ENCODE peak calls at places on chromosomes 1 and 21, in four cellular contexts. F is heart right ventricle, S is right lobe of liver, P is fibroblast of lung. O is an unnamed sample.

GRCh38 chr1:243628476-243628907 is 221.6 kb downstream of the AKT3 start:
- DNase-seq in F (no peak), S (no peak), P (no peak), O (no peak)

GRCh38 chr21:42560517-42561179 is 47.0 kb downstream of the SLC37A1 start:
- DNase-seq in F (no peak), S (no peak), P (no peak), O (no peak)

GRCh38 chr1:66705100-66705499 is 47.2 kb upstream of the DYNLT5 start:
- DNase-seq in F (no peak), S (no peak), P (no peak), O (no peak)

GRCh38 chr1:199861020-199861795 is 166.3 kb upstream of the NR5A2 start:
- DNase-seq in F (no peak), S (no peak), P (no peak), O (no peak)

GRCh38 chr1:224432672-224433040 is 1.9 kb downstream of the WDR26 start:
- DNase-seq in F (no peak), S (no peak), P (peak; percentile 16), O (no peak)

GRCh38 chr1:9869831-9870251 is 40.2 kb downstream of the CTNNBIP1 start:
- DNase-seq in F (no peak), S (no peak), P (no peak), O (no peak)

GRCh38 chr1:89605692-89606091 is 27.2 kb upstream of the LRRC8C start:
- DNase-seq in F (no peak), S (no peak), P (peak; percentile 72), O (no peak)

GRCh38 chr1:43632135-43632670 is 17.7 kb upstream of the KDM4A start:
- DNase-seq in F (no peak), S (no peak), P (no peak), O (no peak)

GRCh38 chr21:36881223-36881622 is 85.2 kb downstream of the HLCS start:
- DNase-seq in F (no peak), S (no peak), P (peak; percentile 94), O (no peak)

GRCh38 chr1:54888080-54888733 is 1.2 kb upstream of the DHCR24 start:
- DNase-seq in F (no peak), S (no peak), P (no peak), O (no peak)

GRCh38 chr1:31712625-31713024 is 8.8 kb upstream of the COL16A1 start:
- DNase-seq in F (peak; percentile 35), S (no peak), P (peak; percentile 97), O (no peak)

GRCh38 chr1:52141513-52142219 is at the start of gene ZFYVE9:
- DNase-seq in F (peak; percentile 71), S (peak; percentile 80), P (peak; percentile 79), O (peak; percentile 74)

GRCh38 chr1:27646676-27647075 is 11.7 kb upstream of the FGR start:
- DNase-seq in F (no peak), S (no peak), P (no peak), O (no peak)

GRCh38 chr1:41868241-41868953 is 50.3 kb downstream of the HIVEP3 start:
- DNase-seq in F (no peak), S (no peak), P (no peak), O (no peak)

GRCh38 chr1:113101588-113101987 is 28.6 kb downstream of the LRIG2 start:
- DNase-seq in F (no peak), S (no peak), P (peak; percentile 28), O (no peak)

GRCh38 chr1:1360511-1361169 is 2.3 kb upstream of the MXRA8 start:
- DNase-seq in F (peak; percentile 62), S (no peak), P (peak; percentile 97), O (peak; percentile 25)

GRCh38 chr1:161215079-161215478 is at the start of gene FCER1G:
- DNase-seq in F (no peak), S (peak; percentile 76), P (no peak), O (peak; percentile 59)

GRCh38 chr1:145858238-145858936 is 494 bp downstream of the PIAS3 start:
- DNase-seq in F (no peak), S (peak; percentile 70), P (peak; percentile 42), O (peak; percentile 51)

GRCh38 chr21:25508364-25508763 is 98.9 kb downstream of the MRPL39 start:
- DNase-seq in F (no peak), S (no peak), P (peak; percentile 40), O (no peak)

GRCh38 chr21:22691643-22692042 is 1693.4 kb downstream of the NCAM2 start:
- DNase-seq in F (no peak), S (no peak), P (no peak), O (no peak)

GRCh38 chr1:194372266-194372665 is 1185.9 kb upstream of the B3GALT2 start:
- DNase-seq in F (no peak), S (no peak), P (no peak), O (no peak)

GRCh38 chr1:71521655-71522264 is 440.9 kb upstream of the ZRANB2 start:
- DNase-seq in F (peak; percentile 24), S (no peak), P (peak; percentile 32), O (no peak)

GRCh38 chr1:169090308-169090899 is 16.1 kb upstream of the ATP1B1 start:
- DNase-seq in F (no peak), S (no peak), P (no peak), O (no peak)

GRCh38 chr1:155910621-155911121 is 478 bp downstream of the RIT1 start:
- DNase-seq in F (peak; percentile 25), S (no peak), P (peak; percentile 50), O (no peak)

GRCh38 chr1:181189691-181190361 is 101.3 kb downstream of the IER5 start:
- DNase-seq in F (peak; percentile 36), S (peak; percentile 65), P (peak; percentile 18), O (no peak)

GRCh38 chr21:42466700-42467612 is 29.1 kb downstream of the RSPH1 start:
- DNase-seq in F (no peak), S (peak; percentile 34), P (peak; percentile 52), O (no peak)

GRCh38 chr1:1788646-1789431 is 10.6 kb upstream of the NADK start:
- DNase-seq in F (no peak), S (no peak), P (no peak), O (no peak)

GRCh38 chr1:152582647-152583046 is 2.3 kb upstream of the LCE3D start:
- DNase-seq in F (no peak), S (no peak), P (no peak), O (no peak)

GRCh38 chr1:119007672-119008482 is 19.7 kb upstream of the TBX15 start:
- DNase-seq in F (no peak), S (no peak), P (no peak), O (peak; percentile 62)

GRCh38 chr1:37477198-37477931 is 3.0 kb downstream of the ZC3H12A start:
- DNase-seq in F (no peak), S (peak; percentile 68), P (peak; percentile 74), O (peak; percentile 77)

GRCh38 chr1:162145280-162145965 is 75.9 kb downstream of the NOS1AP start:
- DNase-seq in F (no peak), S (no peak), P (peak; percentile 43), O (no peak)

GRCh38 chr1:114128293-114128692 is 25.4 kb downstream of the SYT6 start:
- DNase-seq in F (no peak), S (no peak), P (no peak), O (no peak)

GRCh38 chr1:114130213-114130612 is 23.5 kb downstream of the SYT6 start:
- DNase-seq in F (no peak), S (no peak), P (no peak), O (no peak)

GRCh38 chr1:114134518-114134917 is 19.2 kb downstream of the SYT6 start:
- DNase-seq in F (no peak), S (no peak), P (no peak), O (peak; percentile 25)

GRCh38 chr1:114131526-114132220 is 22.0 kb downstream of the SYT6 start:
- DNase-seq in F (no peak), S (no peak), P (no peak), O (no peak)

DNA sequence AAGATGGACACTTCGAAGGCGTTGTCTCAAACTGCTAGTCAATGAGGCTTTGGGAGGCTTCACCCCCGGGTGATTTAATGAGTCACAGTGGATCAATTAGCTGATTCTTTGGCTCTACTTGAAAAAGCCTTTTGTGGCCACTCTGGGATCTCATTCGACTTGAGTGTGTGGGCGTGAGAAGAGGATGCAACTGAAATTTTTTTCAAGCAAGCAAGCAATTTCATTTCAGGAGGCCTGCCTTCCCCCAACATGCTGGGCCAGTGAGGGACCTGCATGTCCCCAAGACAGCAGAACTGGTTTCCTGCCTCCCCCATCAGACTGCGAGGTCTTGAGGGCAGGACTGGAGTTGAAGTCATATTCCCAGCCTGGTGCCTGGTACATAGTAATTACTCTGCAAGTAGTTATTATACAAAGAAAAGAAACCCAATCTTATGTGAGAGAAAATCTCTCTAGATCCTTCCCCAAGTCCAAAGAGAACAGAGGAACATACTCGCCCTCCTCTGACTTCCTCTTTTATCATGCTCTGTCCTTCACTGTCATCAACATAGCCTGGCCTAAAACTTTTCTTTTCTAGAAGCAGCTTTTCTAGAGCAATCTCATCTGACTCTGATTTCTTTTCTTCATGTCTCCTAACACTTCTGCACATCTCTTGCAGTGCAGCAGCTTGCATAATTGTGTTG is 22.7 kb downstream of the SYT6 start:
- DNase-seq in F (no peak), S (no peak), P (peak; percentile 14), O (no peak)
- H3K27ac ChIP-seq in F (no peak overlapping the region), S (no peak overlapping the region), P (no peak overlapping the region), O (no peak overlapping the region)

DNA sequence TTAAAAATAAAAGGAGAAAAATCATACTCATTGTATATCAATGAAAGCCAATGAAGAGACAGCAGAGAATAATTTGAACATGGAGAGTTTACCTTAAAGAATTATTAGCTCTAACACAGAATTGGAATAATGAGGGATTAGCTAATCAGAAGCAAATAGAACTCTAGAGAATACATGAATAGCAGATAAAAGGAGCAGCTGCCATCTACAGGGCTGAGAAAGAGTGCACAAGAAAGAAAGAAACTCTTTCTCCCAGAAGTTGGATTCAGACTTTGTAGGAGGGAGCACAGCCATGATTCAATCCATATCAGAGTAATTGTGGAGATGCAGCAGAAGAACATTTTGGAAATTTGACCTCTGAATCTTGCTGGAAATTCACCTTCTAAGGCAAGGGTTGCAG is 1171.2 kb downstream of the PLA2G4A start:
- DNase-seq in F (no peak), S (no peak), P (no peak), O (no peak)
- TF ChIP-seq CTCF in F (no peak), S (peak; percentile 65), P (peak; percentile 25), O (no peak)

GRCh38 chr21:44593598-44594405 is 1.5 kb upstream of the KRTAP10-6 start:
- DNase-seq in F (no peak), S (peak; percentile 82), P (peak; percentile 1), O (no peak)
- H3K4me1 ChIP-seq in F (no peaks in the 10 kb centered on the region), S (no peaks in the 10 kb centered on the region), P (no peaks in the 10 kb centered on the region), O (no peaks in the 10 kb centered on the region)

GRCh38 chr1:219985169-219985568 is 56.8 kb upstream of the SLC30A10 start:
- DNase-seq in F (no peak), S (no peak), P (no peak), O (no peak)

GRCh38 chr1:219990782-219991510 is 55.4 kb downstream of the EPRS1 start:
- DNase-seq in F (no peak), S (no peak), P (peak; percentile 30), O (no peak)

GRCh38 chr1:219988818-219989217 is 57.5 kb downstream of the EPRS1 start:
- DNase-seq in F (no peak), S (no peak), P (no peak), O (no peak)

GRCh38 chr1:219988387-219988786 is 57.9 kb downstream of the EPRS1 start:
- DNase-seq in F (no peak), S (no peak), P (no peak), O (no peak)

DNA sequence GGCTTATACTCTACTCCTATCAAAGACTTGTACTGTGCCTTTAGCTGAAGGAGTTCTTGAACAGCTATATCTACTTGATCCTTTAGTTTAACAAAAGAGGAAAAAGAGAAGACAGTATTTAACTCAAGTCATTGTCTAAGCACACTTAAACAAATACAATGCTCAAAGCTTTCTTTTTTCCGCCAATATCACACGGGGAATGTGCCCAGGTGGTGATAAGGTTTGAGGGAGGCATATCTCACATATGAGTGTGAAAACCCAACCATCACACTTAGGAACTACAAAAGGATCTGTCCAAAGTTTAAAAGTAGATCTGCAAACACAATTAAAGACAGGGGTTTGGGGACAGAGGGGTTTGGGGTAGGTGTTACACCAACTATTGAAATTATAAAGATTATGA is 59.0 kb upstream of the SLC30A10 start:
- DNase-seq in F (no peak), S (no peak), P (no peak), O (no peak)
- H3K27ac ChIP-seq in F (no peak overlapping the region), S (no peak overlapping the region), P (no peak overlapping the region), O (no peak overlapping the region)